ENCODE peak calls at places on chromosomes 1 and 21, in eight cellular contexts. One of them, this sample, is unnamed.

GRCh38 chr1:167186771-167187170 is 33.9 kb upstream of the POU2F1 start:
- DNase-seq in activated T-cell treated with anti-CD3 and anti-CD28 coated beads, Interleukin-2, amount 50 U/mL, for 4 hours: no peak
- DNase-seq in right lobe of liver: no peak
- DNase-seq in choroid plexus epithelial cell: no peak
- DNase-seq in smooth muscle cell of the brain vasculature: no peak
- DNase-seq in T47D: no peak
- DNase-seq in activated naive CD4-positive, alpha-beta T cell: no peak
- DNase-seq in amniotic epithelial cell: no peak
- DNase-seq in this sample: no peak

GRCh38 chr21:35142036-35142825 is 93.1 kb upstream of the RUNX1 start:
- DNase-seq in activated T-cell treated with anti-CD3 and anti-CD28 coated beads, Interleukin-2, amount 50 U/mL, for 4 hours: no peak
- DNase-seq in right lobe of liver: no peak
- DNase-seq in choroid plexus epithelial cell: no peak
- DNase-seq in smooth muscle cell of the brain vasculature: no peak
- DNase-seq in T47D: no peak
- DNase-seq in activated naive CD4-positive, alpha-beta T cell: no peak
- DNase-seq in amniotic epithelial cell: no peak
- DNase-seq in this sample: no peak

GRCh38 chr1:37633950-37634553 is 640 bp downstream of the RSPO1 start:
- DNase-seq in activated T-cell treated with anti-CD3 and anti-CD28 coated beads, Interleukin-2, amount 50 U/mL, for 4 hours: no peak
- DNase-seq in right lobe of liver: no peak
- DNase-seq in choroid plexus epithelial cell: no peak
- DNase-seq in smooth muscle cell of the brain vasculature: no peak
- DNase-seq in T47D: no peak
- DNase-seq in activated naive CD4-positive, alpha-beta T cell: no peak
- DNase-seq in amniotic epithelial cell: no peak
- DNase-seq in this sample: peak

GRCh38 chr1:56439610-56440264 is 139.6 kb downstream of the PLPP3 start:
- DNase-seq in activated T-cell treated with anti-CD3 and anti-CD28 coated beads, Interleukin-2, amount 50 U/mL, for 4 hours: no peak
- DNase-seq in right lobe of liver: peak
- DNase-seq in choroid plexus epithelial cell: no peak
- DNase-seq in smooth muscle cell of the brain vasculature: no peak
- DNase-seq in T47D: no peak
- DNase-seq in activated naive CD4-positive, alpha-beta T cell: no peak
- DNase-seq in amniotic epithelial cell: no peak
- DNase-seq in this sample: no peak

GRCh38 chr21:42299324-42300044 is 15.7 kb downstream of the TFF3 start:
- DNase-seq in activated T-cell treated with anti-CD3 and anti-CD28 coated beads, Interleukin-2, amount 50 U/mL, for 4 hours: no peak
- DNase-seq in right lobe of liver: no peak
- DNase-seq in choroid plexus epithelial cell: no peak
- DNase-seq in smooth muscle cell of the brain vasculature: no peak
- DNase-seq in T47D: no peak
- DNase-seq in activated naive CD4-positive, alpha-beta T cell: no peak
- DNase-seq in amniotic epithelial cell: no peak
- DNase-seq in this sample: no peak

GRCh38 chr1:177044390-177044789 is 120.1 kb downstream of the ASTN1 start:
- DNase-seq in activated T-cell treated with anti-CD3 and anti-CD28 coated beads, Interleukin-2, amount 50 U/mL, for 4 hours: no peak
- DNase-seq in right lobe of liver: no peak
- DNase-seq in choroid plexus epithelial cell: no peak
- DNase-seq in smooth muscle cell of the brain vasculature: no peak
- DNase-seq in T47D: no peak
- DNase-seq in activated naive CD4-positive, alpha-beta T cell: no peak
- DNase-seq in amniotic epithelial cell: no peak
- DNase-seq in this sample: peak

GRCh38 chr1:33009561-33009960 is 27.1 kb downstream of the AK2 start:
- DNase-seq in activated T-cell treated with anti-CD3 and anti-CD28 coated beads, Interleukin-2, amount 50 U/mL, for 4 hours: no peak
- DNase-seq in right lobe of liver: no peak
- DNase-seq in choroid plexus epithelial cell: no peak
- DNase-seq in smooth muscle cell of the brain vasculature: no peak
- DNase-seq in T47D: no peak
- DNase-seq in activated naive CD4-positive, alpha-beta T cell: no peak
- DNase-seq in amniotic epithelial cell: no peak
- DNase-seq in this sample: no peak

GRCh38 chr21:16241021-16241420 is 511.2 kb downstream of the USP25 start:
- DNase-seq in activated T-cell treated with anti-CD3 and anti-CD28 coated beads, Interleukin-2, amount 50 U/mL, for 4 hours: no peak
- DNase-seq in right lobe of liver: no peak
- DNase-seq in choroid plexus epithelial cell: no peak
- DNase-seq in smooth muscle cell of the brain vasculature: no peak
- DNase-seq in T47D: no peak
- DNase-seq in activated naive CD4-positive, alpha-beta T cell: no peak
- DNase-seq in amniotic epithelial cell: no peak
- DNase-seq in this sample: no peak

GRCh38 chr1:208137144-208137682 is 107.0 kb downstream of the PLXNA2 start:
- DNase-seq in activated T-cell treated with anti-CD3 and anti-CD28 coated beads, Interleukin-2, amount 50 U/mL, for 4 hours: no peak
- DNase-seq in right lobe of liver: no peak
- DNase-seq in choroid plexus epithelial cell: peak
- DNase-seq in smooth muscle cell of the brain vasculature: no peak
- DNase-seq in T47D: no peak
- DNase-seq in activated naive CD4-positive, alpha-beta T cell: no peak
- DNase-seq in amniotic epithelial cell: peak
- DNase-seq in this sample: no peak

GRCh38 chr1:21756393-21757089 is 26.4 kb downstream of the USP48 start:
- DNase-seq in activated T-cell treated with anti-CD3 and anti-CD28 coated beads, Interleukin-2, amount 50 U/mL, for 4 hours: no peak
- DNase-seq in right lobe of liver: no peak
- DNase-seq in choroid plexus epithelial cell: no peak
- DNase-seq in smooth muscle cell of the brain vasculature: no peak
- DNase-seq in T47D: no peak
- DNase-seq in activated naive CD4-positive, alpha-beta T cell: no peak
- DNase-seq in amniotic epithelial cell: peak
- DNase-seq in this sample: no peak

GRCh38 chr1:228830185-228830953 is 95.1 kb downstream of the RHOU start:
- DNase-seq in activated T-cell treated with anti-CD3 and anti-CD28 coated beads, Interleukin-2, amount 50 U/mL, for 4 hours: no peak
- DNase-seq in right lobe of liver: no peak
- DNase-seq in choroid plexus epithelial cell: no peak
- DNase-seq in smooth muscle cell of the brain vasculature: no peak
- DNase-seq in T47D: peak
- DNase-seq in activated naive CD4-positive, alpha-beta T cell: no peak
- DNase-seq in amniotic epithelial cell: no peak
- DNase-seq in this sample: no peak

GRCh38 chr1:43432907-43433306 is 20.8 kb downstream of the HYI start:
- DNase-seq in activated T-cell treated with anti-CD3 and anti-CD28 coated beads, Interleukin-2, amount 50 U/mL, for 4 hours: no peak
- DNase-seq in right lobe of liver: no peak
- DNase-seq in choroid plexus epithelial cell: no peak
- DNase-seq in smooth muscle cell of the brain vasculature: no peak
- DNase-seq in T47D: no peak
- DNase-seq in activated naive CD4-positive, alpha-beta T cell: no peak
- DNase-seq in amniotic epithelial cell: no peak
- DNase-seq in this sample: no peak

GRCh38 chr1:15323989-15324866 is 77.2 kb downstream of the FHAD1 start:
- DNase-seq in activated T-cell treated with anti-CD3 and anti-CD28 coated beads, Interleukin-2, amount 50 U/mL, for 4 hours: no peak
- DNase-seq in right lobe of liver: no peak
- DNase-seq in choroid plexus epithelial cell: peak
- DNase-seq in smooth muscle cell of the brain vasculature: no peak
- DNase-seq in T47D: no peak
- DNase-seq in activated naive CD4-positive, alpha-beta T cell: no peak
- DNase-seq in amniotic epithelial cell: no peak
- DNase-seq in this sample: peak

GRCh38 chr1:86687595-86687994 is 16.8 kb upstream of the SH3GLB1 start:
- DNase-seq in activated T-cell treated with anti-CD3 and anti-CD28 coated beads, Interleukin-2, amount 50 U/mL, for 4 hours: no peak
- DNase-seq in right lobe of liver: no peak
- DNase-seq in choroid plexus epithelial cell: peak
- DNase-seq in smooth muscle cell of the brain vasculature: no peak
- DNase-seq in T47D: peak
- DNase-seq in activated naive CD4-positive, alpha-beta T cell: no peak
- DNase-seq in amniotic epithelial cell: no peak
- DNase-seq in this sample: no peak

GRCh38 chr1:235503333-235504121 is 725 bp downstream of the B3GALNT2 start:
- DNase-seq in activated T-cell treated with anti-CD3 and anti-CD28 coated beads, Interleukin-2, amount 50 U/mL, for 4 hours: peak
- DNase-seq in right lobe of liver: peak
- DNase-seq in choroid plexus epithelial cell: peak
- DNase-seq in smooth muscle cell of the brain vasculature: peak
- DNase-seq in T47D: peak
- DNase-seq in activated naive CD4-positive, alpha-beta T cell: no peak
- DNase-seq in amniotic epithelial cell: peak
- DNase-seq in this sample: peak

GRCh38 chr1:173332026-173332425 is 124.9 kb upstream of the TNFSF4 start:
- DNase-seq in activated T-cell treated with anti-CD3 and anti-CD28 coated beads, Interleukin-2, amount 50 U/mL, for 4 hours: no peak
- DNase-seq in right lobe of liver: no peak
- DNase-seq in choroid plexus epithelial cell: peak
- DNase-seq in smooth muscle cell of the brain vasculature: no peak
- DNase-seq in T47D: no peak
- DNase-seq in activated naive CD4-positive, alpha-beta T cell: no peak
- DNase-seq in amniotic epithelial cell: no peak
- DNase-seq in this sample: no peak

GRCh38 chr1:235275836-235276235 is 52.1 kb downstream of the ARID4B start:
- DNase-seq in activated T-cell treated with anti-CD3 and anti-CD28 coated beads, Interleukin-2, amount 50 U/mL, for 4 hours: no peak
- DNase-seq in right lobe of liver: no peak
- DNase-seq in choroid plexus epithelial cell: no peak
- DNase-seq in smooth muscle cell of the brain vasculature: no peak
- DNase-seq in T47D: no peak
- DNase-seq in activated naive CD4-positive, alpha-beta T cell: no peak
- DNase-seq in amniotic epithelial cell: no peak
- DNase-seq in this sample: no peak

GRCh38 chr21:43884012-43884860 is 19.2 kb downstream of the AGPAT3 start:
- DNase-seq in activated T-cell treated with anti-CD3 and anti-CD28 coated beads, Interleukin-2, amount 50 U/mL, for 4 hours: no peak
- DNase-seq in right lobe of liver: no peak
- DNase-seq in choroid plexus epithelial cell: peak
- DNase-seq in smooth muscle cell of the brain vasculature: no peak
- DNase-seq in T47D: peak
- DNase-seq in activated naive CD4-positive, alpha-beta T cell: no peak
- DNase-seq in amniotic epithelial cell: peak
- DNase-seq in this sample: peak

GRCh38 chr1:204031098-204031710 is 41.7 kb upstream of the SOX13 start:
- DNase-seq in activated T-cell treated with anti-CD3 and anti-CD28 coated beads, Interleukin-2, amount 50 U/mL, for 4 hours: no peak
- DNase-seq in right lobe of liver: no peak
- DNase-seq in choroid plexus epithelial cell: peak
- DNase-seq in smooth muscle cell of the brain vasculature: no peak
- DNase-seq in T47D: no peak
- DNase-seq in activated naive CD4-positive, alpha-beta T cell: no peak
- DNase-seq in amniotic epithelial cell: no peak
- DNase-seq in this sample: no peak

GRCh38 chr1:42552636-42553035 is 89.5 kb downstream of the CCDC30 start:
- DNase-seq in activated T-cell treated with anti-CD3 and anti-CD28 coated beads, Interleukin-2, amount 50 U/mL, for 4 hours: no peak
- DNase-seq in right lobe of liver: no peak
- DNase-seq in choroid plexus epithelial cell: no peak
- DNase-seq in smooth muscle cell of the brain vasculature: no peak
- DNase-seq in T47D: no peak
- DNase-seq in activated naive CD4-positive, alpha-beta T cell: no peak
- DNase-seq in amniotic epithelial cell: no peak
- DNase-seq in this sample: no peak

GRCh38 chr1:5915587-5916571 is 76.3 kb downstream of the NPHP4 start:
- DNase-seq in activated T-cell treated with anti-CD3 and anti-CD28 coated beads, Interleukin-2, amount 50 U/mL, for 4 hours: no peak
- DNase-seq in right lobe of liver: no peak
- DNase-seq in choroid plexus epithelial cell: peak
- DNase-seq in smooth muscle cell of the brain vasculature: peak
- DNase-seq in T47D: peak
- DNase-seq in activated naive CD4-positive, alpha-beta T cell: no peak
- DNase-seq in amniotic epithelial cell: peak
- DNase-seq in this sample: peak

GRCh38 chr21:23438081-23438480 is 2169.2 kb downstream of the MRPL39 start:
- DNase-seq in activated T-cell treated with anti-CD3 and anti-CD28 coated beads, Interleukin-2, amount 50 U/mL, for 4 hours: no peak
- DNase-seq in right lobe of liver: no peak
- DNase-seq in choroid plexus epithelial cell: no peak
- DNase-seq in smooth muscle cell of the brain vasculature: no peak
- DNase-seq in T47D: no peak
- DNase-seq in activated naive CD4-positive, alpha-beta T cell: no peak
- DNase-seq in amniotic epithelial cell: no peak
- DNase-seq in this sample: no peak

GRCh38 chr1:203557958-203558760 is 64.2 kb downstream of the OPTC start:
- DNase-seq in activated T-cell treated with anti-CD3 and anti-CD28 coated beads, Interleukin-2, amount 50 U/mL, for 4 hours: no peak
- DNase-seq in right lobe of liver: no peak
- DNase-seq in choroid plexus epithelial cell: peak
- DNase-seq in smooth muscle cell of the brain vasculature: no peak
- DNase-seq in T47D: no peak
- DNase-seq in activated naive CD4-positive, alpha-beta T cell: no peak
- DNase-seq in amniotic epithelial cell: peak
- DNase-seq in this sample: no peak

GRCh38 chr1:228366851-228367741 is 39.5 kb downstream of the TRIM11 start:
- DNase-seq in activated T-cell treated with anti-CD3 and anti-CD28 coated beads, Interleukin-2, amount 50 U/mL, for 4 hours: peak
- DNase-seq in right lobe of liver: peak
- DNase-seq in choroid plexus epithelial cell: no peak
- DNase-seq in smooth muscle cell of the brain vasculature: no peak
- DNase-seq in T47D: no peak
- DNase-seq in activated naive CD4-positive, alpha-beta T cell: no peak
- DNase-seq in amniotic epithelial cell: no peak
- DNase-seq in this sample: no peak

GRCh38 chr1:54110991-54111390 is 41.8 kb downstream of the CDCP2 start:
- DNase-seq in activated T-cell treated with anti-CD3 and anti-CD28 coated beads, Interleukin-2, amount 50 U/mL, for 4 hours: no peak
- DNase-seq in right lobe of liver: no peak
- DNase-seq in choroid plexus epithelial cell: no peak
- DNase-seq in smooth muscle cell of the brain vasculature: no peak
- DNase-seq in T47D: no peak
- DNase-seq in activated naive CD4-positive, alpha-beta T cell: no peak
- DNase-seq in amniotic epithelial cell: no peak
- DNase-seq in this sample: peak

GRCh38 chr1:3688356-3688755 is 36.0 kb downstream of the TP73 start:
- DNase-seq in activated T-cell treated with anti-CD3 and anti-CD28 coated beads, Interleukin-2, amount 50 U/mL, for 4 hours: no peak
- DNase-seq in right lobe of liver: no peak
- DNase-seq in choroid plexus epithelial cell: peak
- DNase-seq in smooth muscle cell of the brain vasculature: no peak
- DNase-seq in T47D: no peak
- DNase-seq in activated naive CD4-positive, alpha-beta T cell: no peak
- DNase-seq in amniotic epithelial cell: no peak
- DNase-seq in this sample: no peak

GRCh38 chr1:196659471-196659870 is 7.6 kb downstream of the CFH start:
- DNase-seq in activated T-cell treated with anti-CD3 and anti-CD28 coated beads, Interleukin-2, amount 50 U/mL, for 4 hours: no peak
- DNase-seq in right lobe of liver: no peak
- DNase-seq in choroid plexus epithelial cell: peak
- DNase-seq in smooth muscle cell of the brain vasculature: no peak
- DNase-seq in T47D: no peak
- DNase-seq in activated naive CD4-positive, alpha-beta T cell: no peak
- DNase-seq in amniotic epithelial cell: no peak
- DNase-seq in this sample: no peak

GRCh38 chr21:27715131-27715530 is 748.2 kb upstream of the ADAMTS5 start:
- DNase-seq in activated T-cell treated with anti-CD3 and anti-CD28 coated beads, Interleukin-2, amount 50 U/mL, for 4 hours: no peak
- DNase-seq in right lobe of liver: no peak
- DNase-seq in choroid plexus epithelial cell: no peak
- DNase-seq in smooth muscle cell of the brain vasculature: no peak
- DNase-seq in T47D: no peak
- DNase-seq in activated naive CD4-positive, alpha-beta T cell: no peak
- DNase-seq in amniotic epithelial cell: no peak
- DNase-seq in this sample: no peak

GRCh38 chr1:19894218-19894617 is 12.0 kb downstream of the OTUD3 start:
- DNase-seq in activated T-cell treated with anti-CD3 and anti-CD28 coated beads, Interleukin-2, amount 50 U/mL, for 4 hours: no peak
- DNase-seq in right lobe of liver: no peak
- DNase-seq in choroid plexus epithelial cell: no peak
- DNase-seq in smooth muscle cell of the brain vasculature: no peak
- DNase-seq in T47D: no peak
- DNase-seq in activated naive CD4-positive, alpha-beta T cell: no peak
- DNase-seq in amniotic epithelial cell: peak
- DNase-seq in this sample: no peak

This sample was measured in retina.